ENCODE peak calls at places on chromosomes 1 and 21, in four cellular contexts. Z is foreskin fibroblast, D is GM12891, Q is hypothalamus. M is an unnamed sample.

GRCh38 chr21:39221282-39221996 is 38.2 kb upstream of the PSMG1 start:
- DNase-seq in D (no peak), Z (no peak), Q (no peak), M (no peak)

GRCh38 chr1:95086949-95087533 is 14.3 kb upstream of the ALG14 start:
- DNase-seq in Z (peak), D (no peak), Q (no peak), M (no peak)

GRCh38 chr1:8570435-8570834 is 247.0 kb downstream of the RERE start:
- DNase-seq in D (no peak), Q (no peak), Z (no peak), M (no peak)

GRCh38 chr1:9689971-9690381 is 38.4 kb downstream of the PIK3CD start:
- DNase-seq in D (no peak), Z (no peak), Q (no peak), M (peak)

GRCh38 chr1:152479792-152480595 is 30.6 kb upstream of the LCE5A start:
- DNase-seq in D (no peak), Z (no peak), Q (no peak), M (no peak)

GRCh38 chr1:54001620-54002019 is 16.4 kb downstream of the LDLRAD1 start:
- DNase-seq in D (no peak), Z (no peak), Q (no peak), M (no peak)

GRCh38 chr1:22137006-22137720 is 5.7 kb downstream of the WNT4 start:
- DNase-seq in Z (no peak), Q (no peak), D (no peak), M (no peak)

GRCh38 chr1:53590581-53591515 is 131.6 kb downstream of the DMRTB1 start:
- DNase-seq in Z (no peak), D (no peak), Q (no peak), M (no peak)

GRCh38 chr21:43921979-43922945 is 57.2 kb downstream of the AGPAT3 start:
- DNase-seq in D (peak), Q (no peak), Z (no peak), M (no peak)

GRCh38 chr1:215393476-215393875 is 173.6 kb upstream of the KCTD3 start:
- DNase-seq in Z (no peak), D (no peak), Q (no peak), M (no peak)

GRCh38 chr1:202662081-202662480 is 48.2 kb downstream of the SYT2 start:
- DNase-seq in Q (no peak), Z (no peak), D (no peak), M (no peak)

GRCh38 chr1:99986656-99987225 is 16.9 kb downstream of the SLC35A3 start:
- DNase-seq in Q (no peak), Z (no peak), D (no peak), M (no peak)

GRCh38 chr1:74812180-74812541 is 79.2 kb downstream of the TYW3 start:
- DNase-seq in D (no peak), Z (no peak), Q (no peak), M (no peak)

GRCh38 chr1:58143972-58144752 is 402.4 kb downstream of the OMA1 start:
- DNase-seq in Z (no peak), D (no peak), Q (no peak), M (peak)

GRCh38 chr1:225253784-225254183 is 174.1 kb downstream of the LBR start:
- DNase-seq in D (no peak), Z (peak), Q (no peak), M (no peak)

GRCh38 chr21:46150073-46150472 is 5.3 kb downstream of the FTCD start:
- DNase-seq in Q (no peak), Z (no peak), D (no peak), M (no peak)

GRCh38 chr1:41330588-41331545 is 30.4 kb upstream of the FOXO6 start:
- DNase-seq in D (no peak), Z (no peak), Q (no peak), M (peak)

GRCh38 chr1:19156676-19157075 is 53.4 kb downstream of the UBR4 start:
- DNase-seq in D (no peak), Z (no peak), Q (peak), M (no peak)

GRCh38 chr1:241610056-241610815 is 29.9 kb downstream of the CHML start:
- DNase-seq in Z (peak), Q (no peak), D (no peak), M (no peak)

GRCh38 chr1:12007204-12007603 is 12.1 kb upstream of the MIIP start:
- DNase-seq in D (no peak), Z (no peak), Q (no peak), M (no peak)

GRCh38 chr1:155504207-155504606 is 58.4 kb downstream of the ASH1L start:
- DNase-seq in D (no peak), Z (peak), Q (no peak), M (peak)

GRCh38 chr1:171506525-171507304 is 21.4 kb downstream of the PRRC2C start:
- DNase-seq in D (no peak), Q (no peak), Z (no peak), M (no peak)

GRCh38 chr1:237737448-237737847 is 153.3 kb downstream of the ZP4 start:
- DNase-seq in Z (no peak), Q (no peak), D (no peak), M (no peak)

GRCh38 chr1:236734141-236734765 is 48.0 kb downstream of the ACTN2 start:
- DNase-seq in D (no peak), Z (no peak), Q (no peak), M (no peak)

GRCh38 chr1:161115132-161115711 is 2.6 kb downstream of the PFDN2 start:
- DNase-seq in D (no peak), Z (peak), Q (no peak), M (no peak)

GRCh38 chr21:36626791-36627190 is 72.1 kb upstream of the SIM2 start:
- DNase-seq in Q (no peak), Z (no peak), D (no peak), M (no peak)

GRCh38 chr1:89692601-89693503 is 59.9 kb downstream of the LRRC8C start:
- DNase-seq in Z (no peak), D (no peak), Q (no peak), M (no peak)

GRCh38 chr1:175133693-175134435 is 58.7 kb downstream of the KIAA0040 start:
- DNase-seq in Z (no peak), Q (no peak), D (no peak), M (no peak)

GRCh38 chr1:34984435-34985062 is 598 bp downstream of the TMEM35B start:
- DNase-seq in Q (no peak), D (no peak), Z (peak), M (peak)

GRCh38 chr1:97308131-97308530 is 586.5 kb downstream of the PTBP2 start:
- DNase-seq in Q (no peak), D (no peak), Z (peak), M (no peak)

GRCh38 chr1:218409946-218410510 is 64.9 kb downstream of the TGFB2 start:
- DNase-seq in Z (no peak), Q (no peak), D (no peak), M (no peak)

GRCh38 chr1:229377429-229377828 is 34.6 kb upstream of the CCSAP start:
- DNase-seq in Z (no peak), Q (no peak), D (no peak), M (no peak)

GRCh38 chr1:115840615-115841460 is at the start of gene NHLH2:
- DNase-seq in D (no peak), Z (no peak), Q (no peak), M (peak)

GRCh38 chr1:100649128-100649527 is 70.4 kb upstream of the VCAM1 start:
- DNase-seq in Q (no peak), Z (no peak), D (no peak), M (no peak)